ENCODE peak calls at places on chromosomes 2 and 18, in six cellular contexts. One of them, this sample, is unnamed.

GRCh38 chr2:85430780-85431601 is 12.5 kb downstream of the SH2D6 start:
- DNase-seq in H1: peak
- DNase-seq in K562: no peak
- DNase-seq in HepG2: no peak
- DNase-seq in GM12891: no peak
- DNase-seq in GM12878: no peak
- DNase-seq in this sample: no peak

GRCh38 chr18:23871410-23871809 is 143.1 kb upstream of the TTC39C start:
- DNase-seq in GM12891: peak
- DNase-seq in K562: no peak
- DNase-seq in H1: no peak
- DNase-seq in HepG2: no peak
- DNase-seq in GM12878: peak
- DNase-seq in this sample: no peak

GRCh38 chr2:46351388-46352141 is 54.4 kb downstream of the EPAS1 start:
- DNase-seq in K562: no peak
- DNase-seq in GM12878: no peak
- DNase-seq in H1: no peak
- DNase-seq in GM12891: no peak
- DNase-seq in HepG2: no peak
- DNase-seq in this sample: no peak

GRCh38 chr2:19617251-19617650 is 258.8 kb upstream of the OSR1 start:
- DNase-seq in GM12878: no peak
- DNase-seq in HepG2: no peak
- DNase-seq in H1: no peak
- DNase-seq in GM12891: no peak
- DNase-seq in K562: no peak
- DNase-seq in this sample: no peak

GRCh38 chr18:23958036-23958435 is 56.5 kb upstream of the TTC39C start:
- DNase-seq in HepG2: no peak
- DNase-seq in GM12891: no peak
- DNase-seq in GM12878: no peak
- DNase-seq in H1: no peak
- DNase-seq in K562: no peak
- DNase-seq in this sample: no peak

GRCh38 chr2:26429779-26430654 is 28.3 kb downstream of the DRC1 start:
- DNase-seq in GM12878: no peak
- DNase-seq in HepG2: no peak
- DNase-seq in K562: no peak
- DNase-seq in GM12891: no peak
- DNase-seq in H1: no peak
- DNase-seq in this sample: no peak

GRCh38 chr2:107001964-107002696 is 116.2 kb upstream of the ST6GAL2 start:
- DNase-seq in HepG2: no peak
- DNase-seq in K562: no peak
- DNase-seq in GM12891: no peak
- DNase-seq in GM12878: no peak
- DNase-seq in H1: no peak
- DNase-seq in this sample: no peak

GRCh38 chr2:146734042-146734715 is 1110.7 kb upstream of the ACVR2A start:
- DNase-seq in HepG2: peak
- DNase-seq in H1: no peak
- DNase-seq in K562: peak
- DNase-seq in GM12878: peak
- DNase-seq in GM12891: no peak
- DNase-seq in this sample: no peak

GRCh38 chr2:121197369-121198091 is 87.5 kb downstream of the TFCP2L1 start:
- DNase-seq in GM12891: no peak
- DNase-seq in K562: no peak
- DNase-seq in H1: no peak
- DNase-seq in HepG2: no peak
- DNase-seq in GM12878: no peak
- DNase-seq in this sample: no peak

GRCh38 chr18:39340418-39340817 is 1774.8 kb upstream of the CELF4 start:
- DNase-seq in GM12891: no peak
- DNase-seq in HepG2: no peak
- DNase-seq in GM12878: no peak
- DNase-seq in K562: no peak
- DNase-seq in H1: no peak
- DNase-seq in this sample: no peak

GRCh38 chr18:28116461-28116860 is 60.5 kb downstream of the CDH2 start:
- DNase-seq in H1: no peak
- DNase-seq in GM12878: no peak
- DNase-seq in HepG2: peak
- DNase-seq in K562: no peak
- DNase-seq in GM12891: no peak
- DNase-seq in this sample: no peak

GRCh38 chr2:17242813-17243485 is 275.3 kb downstream of the RAD51AP2 start:
- DNase-seq in GM12878: no peak
- DNase-seq in GM12891: no peak
- DNase-seq in K562: no peak
- DNase-seq in H1: no peak
- DNase-seq in HepG2: no peak
- DNase-seq in this sample: no peak

GRCh38 chr2:109419960-109420370 is 193.8 kb downstream of the SEPTIN10 start:
- DNase-seq in K562: no peak
- DNase-seq in H1: no peak
- DNase-seq in HepG2: no peak
- DNase-seq in GM12891: no peak
- DNase-seq in GM12878: no peak
- DNase-seq in this sample: no peak

GRCh38 chr2:171882095-171882769 is 11.8 kb downstream of the SLC25A12 start:
- DNase-seq in K562: no peak
- DNase-seq in H1: no peak
- DNase-seq in GM12878: no peak
- DNase-seq in HepG2: no peak
- DNase-seq in GM12891: no peak
- DNase-seq in this sample: no peak

GRCh38 chr2:220556658-220557057 is 929.2 kb downstream of the SLC4A3 start:
- DNase-seq in HepG2: no peak
- DNase-seq in K562: no peak
- DNase-seq in GM12878: no peak
- DNase-seq in H1: no peak
- DNase-seq in GM12891: no peak
- DNase-seq in this sample: no peak

GRCh38 chr2:4895376-4895775 is 796.8 kb upstream of the SOX11 start:
- DNase-seq in GM12878: no peak
- DNase-seq in HepG2: no peak
- DNase-seq in GM12891: no peak
- DNase-seq in H1: no peak
- DNase-seq in K562: no peak
- DNase-seq in this sample: no peak

GRCh38 chr2:156356006-156356764 is 23.7 kb upstream of the NR4A2 start:
- DNase-seq in HepG2: no peak
- DNase-seq in GM12878: no peak
- DNase-seq in GM12891: no peak
- DNase-seq in K562: no peak
- DNase-seq in H1: no peak
- DNase-seq in this sample: no peak
- TF ChIP-seq TAF1 in HepG2: no peak
- TF ChIP-seq TAF1 in GM12878: no peak
- TF ChIP-seq TAF1 in GM12891: no peak
- TF ChIP-seq TAF1 in K562: no peak
- TF ChIP-seq TAF1 in H1: no peak
- TF ChIP-seq TAF1 in this sample: no peak

GRCh38 chr2:119744335-119744939 is 15.3 kb upstream of the PTPN4 start:
- DNase-seq in H1: no peak
- DNase-seq in K562: no peak
- DNase-seq in HepG2: peak
- DNase-seq in GM12891: no peak
- DNase-seq in GM12878: no peak
- DNase-seq in this sample: no peak
- TF ChIP-seq POLR2AphosphoS5 in H1: no peak
- TF ChIP-seq POLR2AphosphoS5 in K562: no peak
- TF ChIP-seq POLR2AphosphoS5 in HepG2: no peak
- TF ChIP-seq POLR2AphosphoS5 in GM12891: no peak
- TF ChIP-seq POLR2AphosphoS5 in GM12878: no peak
- TF ChIP-seq POLR2AphosphoS5 in this sample: no peak

GRCh38 chr18:77131100-77131651 is 1.4 kb downstream of the MBP start:
- DNase-seq in HepG2: no peak
- DNase-seq in GM12891: no peak
- DNase-seq in H1: no peak
- DNase-seq in GM12878: no peak
- DNase-seq in K562: no peak
- DNase-seq in this sample: no peak

GRCh38 chr18:77130229-77131099 is 2.1 kb downstream of the MBP start:
- DNase-seq in K562: no peak
- DNase-seq in HepG2: no peak
- DNase-seq in H1: no peak
- DNase-seq in GM12878: no peak
- DNase-seq in GM12891: no peak
- DNase-seq in this sample: no peak

GRCh38 chr18:77132369-77133050 is at the start of gene MBP:
- DNase-seq in GM12878: no peak
- DNase-seq in GM12891: peak
- DNase-seq in HepG2: no peak
- DNase-seq in K562: no peak
- DNase-seq in H1: peak
- DNase-seq in this sample: peak

GRCh38 chr18:77133051-77133919 is 702 bp upstream of the MBP start:
- DNase-seq in GM12878: no peak
- DNase-seq in GM12891: no peak
- DNase-seq in K562: no peak
- DNase-seq in HepG2: no peak
- DNase-seq in H1: peak
- DNase-seq in this sample: no peak

GRCh38 chr18:77131652-77132368 is 773 bp downstream of the MBP start:
- DNase-seq in GM12891: peak
- DNase-seq in H1: no peak
- DNase-seq in K562: no peak
- DNase-seq in HepG2: no peak
- DNase-seq in GM12878: no peak
- DNase-seq in this sample: no peak
- TF ChIP-seq POLR2A in GM12891: peak
- TF ChIP-seq POLR2A in H1: no peak
- TF ChIP-seq POLR2A in K562: no peak
- TF ChIP-seq POLR2A in HepG2: no peak
- TF ChIP-seq POLR2A in GM12878: peak
- TF ChIP-seq POLR2A in this sample: no peak

DNA sequence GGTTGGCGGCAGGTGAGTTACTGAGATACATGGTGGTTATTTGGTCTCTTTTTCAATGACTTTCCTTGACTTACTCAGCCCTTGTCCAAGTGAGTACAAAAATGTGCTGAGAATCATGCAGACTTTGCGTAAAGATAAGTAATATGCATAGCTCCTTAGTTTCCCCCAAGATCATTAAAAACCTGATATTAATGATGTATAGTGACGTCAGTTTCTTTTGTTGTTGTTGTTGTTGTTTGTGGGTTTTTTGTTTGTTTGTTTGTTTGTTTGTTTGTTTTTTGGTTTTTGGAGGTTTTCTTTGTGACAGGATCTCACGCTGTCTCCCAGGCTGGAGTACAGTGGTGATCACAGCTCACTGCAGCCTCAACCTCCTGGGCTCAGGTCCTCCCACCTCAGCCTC is 14.9 kb upstream of the FTCDNL1 start:
- DNase-seq in HepG2: no peak
- DNase-seq in H1: no peak
- DNase-seq in GM12891: no peak
- DNase-seq in K562: no peak
- DNase-seq in GM12878: no peak
- DNase-seq in this sample: no peak
- TF ChIP-seq TAF1 in HepG2: no peak
- TF ChIP-seq TAF1 in H1: no peak
- TF ChIP-seq TAF1 in GM12891: no peak
- TF ChIP-seq TAF1 in K562: no peak
- TF ChIP-seq TAF1 in GM12878: no peak
- TF ChIP-seq TAF1 in this sample: no peak

DNA sequence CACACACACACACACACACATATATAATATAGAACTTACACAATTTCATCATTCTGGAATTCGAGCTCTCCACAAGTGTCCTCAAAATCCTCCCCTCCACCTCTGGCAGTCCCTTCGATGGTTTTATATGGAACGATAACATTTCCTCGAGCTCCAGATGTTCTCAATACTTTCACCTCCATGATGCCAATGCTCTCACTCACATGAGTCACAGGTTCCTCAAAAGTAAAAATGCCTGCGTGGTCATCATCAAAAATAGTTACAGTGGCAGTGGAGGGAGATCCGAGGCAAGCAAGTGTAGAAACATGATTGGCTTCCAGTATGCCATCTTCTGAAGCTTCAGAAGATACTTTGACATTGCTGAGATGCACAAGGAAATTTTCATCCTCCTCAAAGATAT is 23.5 kb downstream of the SLC8A1 start:
- DNase-seq in GM12891: no peak
- DNase-seq in GM12878: no peak
- DNase-seq in HepG2: no peak
- DNase-seq in H1: no peak
- DNase-seq in K562: no peak
- DNase-seq in this sample: no peak
- TF ChIP-seq POLR2AphosphoS5 in GM12891: no peak
- TF ChIP-seq POLR2AphosphoS5 in GM12878: no peak
- TF ChIP-seq POLR2AphosphoS5 in HepG2: no peak
- TF ChIP-seq POLR2AphosphoS5 in H1: no peak
- TF ChIP-seq POLR2AphosphoS5 in K562: no peak
- TF ChIP-seq POLR2AphosphoS5 in this sample: no peak

DNA sequence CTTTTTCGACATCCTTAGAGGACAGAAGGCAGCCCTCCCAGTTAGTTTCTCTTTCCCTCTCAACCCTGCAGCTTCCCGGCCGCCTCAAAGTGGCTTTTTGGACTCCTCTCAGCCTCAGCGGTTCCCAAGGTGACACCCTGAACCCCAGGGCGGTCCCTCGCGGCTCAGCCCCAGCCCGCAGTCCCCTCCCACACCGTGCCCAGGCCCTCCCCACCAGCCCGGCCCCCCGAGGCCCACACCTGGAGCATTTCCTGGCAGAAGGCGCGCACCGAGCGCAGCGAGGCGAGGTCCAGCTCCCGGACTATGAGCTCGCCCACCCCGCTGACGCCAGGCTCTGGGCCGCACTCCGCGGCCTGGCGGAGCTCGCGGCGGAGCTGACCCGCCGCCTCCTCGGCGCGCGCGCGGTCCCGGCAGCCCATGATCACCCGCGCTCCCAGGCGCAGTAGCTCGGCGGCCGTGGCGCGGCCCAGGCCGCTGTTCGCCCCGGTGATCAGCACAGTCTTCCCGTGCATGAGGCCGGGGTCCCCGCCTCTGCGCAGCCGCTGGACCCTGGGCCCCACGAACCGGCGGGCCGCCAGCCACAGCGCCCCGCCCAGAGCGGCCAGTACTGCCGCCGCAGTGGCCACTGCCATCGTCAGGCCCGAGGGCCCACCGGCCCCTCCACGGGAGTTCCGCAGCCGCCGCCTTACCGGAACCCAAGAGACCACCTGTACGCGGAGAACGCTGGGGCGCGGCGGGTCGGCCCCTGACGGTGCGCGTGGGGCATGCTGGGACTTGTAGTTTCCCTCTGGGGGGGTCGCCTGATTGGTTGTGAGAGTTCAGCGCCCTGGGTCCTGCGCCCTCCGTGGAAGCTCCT is at the start of gene RDH14:
- DNase-seq in GM12891: peak
- DNase-seq in GM12878: peak
- DNase-seq in H1: peak
- DNase-seq in HepG2: peak
- DNase-seq in K562: peak
- DNase-seq in this sample: peak
- TF ChIP-seq POLR2A in GM12891: peak
- TF ChIP-seq POLR2A in GM12878: peak
- TF ChIP-seq POLR2A in H1: peak
- TF ChIP-seq POLR2A in HepG2: peak
- TF ChIP-seq POLR2A in K562: peak
- TF ChIP-seq POLR2A in this sample: peak

GRCh38 chr2:216777637-216778273 is 82.1 kb downstream of the TNP1 start:
- DNase-seq in GM12878: peak
- DNase-seq in H1: peak
- DNase-seq in HepG2: peak
- DNase-seq in GM12891: peak
- DNase-seq in K562: peak
- DNase-seq in this sample: peak
- TF ChIP-seq TAF1 in GM12878: no peak
- TF ChIP-seq TAF1 in H1: no peak
- TF ChIP-seq TAF1 in HepG2: no peak
- TF ChIP-seq TAF1 in GM12891: no peak
- TF ChIP-seq TAF1 in K562: no peak
- TF ChIP-seq TAF1 in this sample: no peak